ENCODE peak calls at places on chromosome 19, in nine cellular contexts. R is stomach, B is breast epithelium, A is SK-N-SH, D is HCT116, P is GM23338, L is sigmoid colon, O is prostate gland, E is suprapubic skin. V is an unnamed sample.

GRCh38 chr19:10747271-10747670 is 29.4 kb downstream of the DNM2 start:
- DNase-seq in D (no peak), E (no peak), B (no peak), A (no peak), L (no peak), P (no peak), O (no peak), R (peak; percentile 58), V (no peak)

GRCh38 chr19:48169585-48169973 is 565 bp downstream of the LIG1 start:
- DNase-seq in A (peak; percentile 97), R (peak; percentile 91), L (peak; percentile 81), P (peak; percentile 98), O (peak; percentile 81), D (peak; percentile 66), B (peak; percentile 85), E (peak; percentile 86), V (peak; percentile 90)

GRCh38 chr19:52535831-52536800 is 8.6 kb downstream of the ZNF808 start:
- DNase-seq in O (peak; percentile 80), L (peak; percentile 93), E (peak; percentile 95), B (peak; percentile 87), A (peak; percentile 84), D (no peak), R (peak; percentile 74), P (peak; percentile 97), V (peak; percentile 96)

GRCh38 chr19:38375098-38375493 is 725 bp downstream of the PSMD8 start:
- DNase-seq in R (no peak), A (no peak), L (no peak), P (no peak), B (no peak), O (no peak), E (no peak), D (no peak), V (no peak)

GRCh38 chr19:37572203-37572602 is 22.4 kb downstream of the ZNF571 start:
- DNase-seq in L (no peak), R (no peak), O (no peak), B (no peak), D (no peak), E (no peak), P (no peak), A (no peak), V (no peak)

GRCh38 chr19:42282036-42282762 is 13.1 kb downstream of the CIC start:
- DNase-seq in E (no peak), O (no peak), D (no peak), P (no peak), R (no peak), B (no peak), A (no peak), L (peak; percentile 76), V (no peak)

GRCh38 chr19:2618611-2619010 is 83.9 kb downstream of the GNG7 start:
- DNase-seq in E (no peak), P (no peak), L (peak; percentile 80), O (no peak), D (peak; percentile 62), R (peak; percentile 59), A (no peak), B (no peak), V (no peak)

GRCh38 chr19:1508507-1508856 is 4.3 kb downstream of the ADAMTSL5 start:
- DNase-seq in O (no peak), P (no peak), L (no peak), D (no peak), E (no peak), B (no peak), R (no peak), A (no peak), V (no peak)

GRCh38 chr19:12052057-12052570 is 647 bp downstream of the ZNF878 start:
- DNase-seq in E (no peak), O (no peak), P (peak; percentile 40), D (no peak), L (no peak), B (no peak), R (no peak), A (peak; percentile 33), V (no peak)

GRCh38 chr19:45710731-45711130 is 18.3 kb downstream of the QPCTL start:
- DNase-seq in L (no peak), D (no peak), R (no peak), P (no peak), B (no peak), A (no peak), E (no peak), O (no peak), V (no peak)

GRCh38 chr19:6811378-6811777 is 38.9 kb downstream of the VAV1 start:
- DNase-seq in D (no peak), A (no peak), E (no peak), R (no peak), B (no peak), O (no peak), P (no peak), L (no peak), V (no peak)

GRCh38 chr19:33580026-33580644 is 41.6 kb upstream of the CHST8 start:
- DNase-seq in E (no peak), P (no peak), R (peak; percentile 40), L (no peak), B (peak; percentile 68), A (no peak), D (no peak), O (peak; percentile 60), V (no peak)

GRCh38 chr19:52188822-52189744 is 769 bp upstream of the PPP2R1A start:
- DNase-seq in D (no peak), A (peak; percentile 59), O (peak; percentile 70), P (peak; percentile 66), E (peak; percentile 87), B (peak; percentile 98), R (no peak), L (peak; percentile 93), V (peak; percentile 95)

GRCh38 chr19:16467581-16467980 is 4.2 kb downstream of the EPS15L1 start:
- DNase-seq in P (no peak), B (no peak), R (no peak), A (peak; percentile 47), E (no peak), D (no peak), L (no peak), O (no peak), V (no peak)

GRCh38 chr19:4744451-4745170 is 21.0 kb upstream of the DPP9 start:
- DNase-seq in A (no peak), O (no peak), L (peak; percentile 81), E (no peak), P (no peak), D (no peak), R (no peak), B (no peak), V (no peak)

GRCh38 chr19:51808333-51808986 is 13.5 kb downstream of the FPR3 start:
- DNase-seq in A (peak; percentile 7), E (no peak), B (no peak), P (no peak), D (no peak), O (peak; percentile 30), L (no peak), R (no peak), V (no peak)

GRCh38 chr19:13727798-13728197 is 36.5 kb upstream of the MRI1 start:
- DNase-seq in O (no peak), L (no peak), E (no peak), A (no peak), P (no peak), B (no peak), R (no peak), D (no peak), V (no peak)

GRCh38 chr19:45973564-45974338 is at the start of gene NOVA2:
- DNase-seq in E (no peak), R (peak; percentile 36), P (peak; percentile 96), A (peak; percentile 100), L (peak; percentile 75), B (no peak), O (no peak), D (peak; percentile 69), V (peak; percentile 54)

GRCh38 chr19:18450021-18450933 is 12.3 kb upstream of the ISYNA1 start:
- DNase-seq in L (peak; percentile 67), B (no peak), R (no peak), O (no peak), P (no peak), E (no peak), D (no peak), A (no peak), V (no peak)
- TF ChIP-seq POLR2AphosphoS5 in L (no peak), B (no peak), R (no peak), O (no peak), P (no peak), E (no peak), D (no peak), A (no peak), V (no peak)

GRCh38 chr19:49570138-49570856 is 10.1 kb downstream of the NOSIP start:
- DNase-seq in L (no peak), A (peak; percentile 86), P (peak; percentile 96), E (no peak), B (no peak), O (peak; percentile 53), R (peak; percentile 65), D (peak; percentile 83), V (peak; percentile 52)
- TF ChIP-seq POLR2AphosphoS5 in L (no peak), A (no peak), P (no peak), E (no peak), B (no peak), O (peak; percentile 77), R (no peak), D (no peak), V (no peak)

DNA sequence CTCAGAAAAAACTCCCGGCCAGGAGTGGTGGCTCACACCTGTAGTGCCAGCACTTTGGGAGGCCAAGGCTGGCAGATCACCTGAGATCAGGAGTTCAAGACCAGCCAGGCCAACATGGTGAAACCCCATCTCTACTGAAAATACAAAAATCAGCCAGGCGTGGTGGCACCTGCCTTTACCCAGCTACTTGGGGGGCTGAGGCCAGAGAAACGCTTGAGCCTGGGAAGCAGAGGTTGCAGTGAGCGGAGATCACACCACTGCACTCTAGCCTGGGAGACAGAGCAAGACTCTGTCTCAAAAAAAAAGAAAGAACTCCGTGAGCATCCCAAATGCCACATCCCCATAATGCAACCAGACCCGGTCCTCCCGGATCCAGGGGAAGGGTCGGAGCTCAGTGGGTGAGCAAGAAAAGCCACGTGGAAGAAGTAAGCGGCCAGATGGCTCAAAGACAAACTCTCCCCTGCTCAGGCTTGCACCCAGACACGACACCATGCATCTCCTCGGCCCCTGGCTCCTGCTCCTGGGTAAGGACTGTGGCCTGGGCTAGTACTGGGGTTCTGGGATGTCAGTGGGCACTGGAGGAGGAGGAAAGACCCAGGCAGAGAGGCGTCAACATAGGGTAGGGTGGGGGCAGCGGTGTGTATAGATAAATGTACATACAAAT is 2.7 kb downstream of the CD22 start:
- DNase-seq in P (no peak), R (no peak), O (no peak), D (no peak), L (no peak), E (no peak), B (no peak), A (no peak), V (no peak)
- TF ChIP-seq POLR2AphosphoS5 in P (no peak), R (no peak), O (no peak), D (no peak), L (no peak), E (no peak), B (no peak), A (no peak), V (no peak)

GRCh38 chr19:3736106-3736724 is 25.3 kb downstream of the APBA3 start:
- DNase-seq in A (no peak), P (no peak), D (no peak), B (no peak), R (no peak), L (no peak), E (no peak), O (no peak), V (no peak)
- TF ChIP-seq POLR2AphosphoS5 in A (no peak), P (no peak), D (no peak), B (no peak), R (no peak), L (no peak), E (no peak), O (no peak), V (no peak)

V was measured in upper lobe of left lung.